ENCODE peak calls at places on chromosomes 11 and 22, in five cellular contexts. A is psoas muscle; B is CD8-positive, alpha-beta memory T cell; Z is cardiac muscle cell; J is left lung. Y is an unnamed sample.
A peak's percentile ranks its signal among the peaks of the same experiment; 100 is the strongest.

GRCh38 chr11:57421066-57421465 is 5.9 kb downstream of the SLC43A3 start:
- DNase-seq in A (no peak), B (no peak), J (no peak), Z (no peak), Y (no peak)

GRCh38 chr22:49659281-49659923 is 168.3 kb downstream of the BRD1 start:
- DNase-seq in B (no peak), Z (no peak), J (peak; percentile 63), A (no peak), Y (no peak)

GRCh38 chr11:83192846-83193245 is 666 bp upstream of the ANKRD42 start:
- DNase-seq in B (no peak), A (no peak), J (no peak), Z (no peak), Y (no peak)

GRCh38 chr11:1757861-1758610 is 5.7 kb downstream of the CTSD start:
- DNase-seq in Z (no peak), J (peak; percentile 86), A (peak; percentile 21), B (peak; percentile 31), Y (peak; percentile 70)

GRCh38 chr11:59173964-59174663 is 2.2 kb downstream of the DTX4 start:
- DNase-seq in Z (no peak), B (no peak), J (peak; percentile 81), A (no peak), Y (no peak)

GRCh38 chr11:118411523-118411922 is 10.1 kb downstream of the ATP5MG start:
- DNase-seq in Z (no peak), J (no peak), A (no peak), B (no peak), Y (no peak)

GRCh38 chr11:132588366-132588765 is 943.9 kb downstream of the OPCML start:
- DNase-seq in A (no peak), J (no peak), B (no peak), Z (no peak), Y (no peak)

GRCh38 chr11:76668362-76669155 is 2.0 kb downstream of the LRRC32 start:
- DNase-seq in J (peak; percentile 4), Z (no peak), B (no peak), A (no peak), Y (no peak)

GRCh38 chr11:11022126-11022730 is 164.4 kb upstream of the ZBED5 start:
- DNase-seq in Z (peak; percentile 28), J (no peak), A (no peak), B (no peak), Y (no peak)

GRCh38 chr11:14905104-14906033 is 13.3 kb upstream of the CYP2R1 start:
- DNase-seq in A (peak; percentile 25), J (peak; percentile 84), B (peak; percentile 69), Z (peak; percentile 38), Y (peak; percentile 66)

GRCh38 chr11:123801765-123802164 is 4.4 kb downstream of the OR6M1 start:
- DNase-seq in B (no peak), Z (no peak), A (no peak), J (no peak), Y (no peak)

GRCh38 chr22:45582236-45582954 is 79.7 kb downstream of the FBLN1 start:
- DNase-seq in A (no peak), Z (no peak), J (no peak), B (no peak), Y (no peak)

GRCh38 chr11:63534076-63534475 is 2.5 kb upstream of the PLAAT4 start:
- DNase-seq in A (no peak), J (no peak), B (no peak), Z (no peak), Y (no peak)

GRCh38 chr11:2561283-2562180 is 116.7 kb downstream of the KCNQ1 start:
- DNase-seq in B (no peak), Z (no peak), J (peak; percentile 68), A (peak; percentile 13), Y (no peak)

GRCh38 chr11:63564056-63564784 is 1.0 kb upstream of the PLAAT2 start:
- DNase-seq in J (no peak), B (no peak), A (no peak), Z (no peak), Y (no peak)

GRCh38 chr11:74325649-74326645 is 14.5 kb upstream of the P4HA3 start:
- DNase-seq in A (peak; percentile 85), J (no peak), Z (no peak), B (no peak), Y (no peak)

GRCh38 chr22:37893583-37893983 is 12.5 kb upstream of the MICALL1 start:
- DNase-seq in Z (no peak), J (no peak), A (no peak), B (no peak), Y (no peak)

GRCh38 chr22:37896939-37897338 is 9.2 kb upstream of the MICALL1 start:
- DNase-seq in Z (no peak), A (no peak), B (no peak), J (no peak), Y (no peak)

GRCh38 chr22:37892566-37893338 is 13.3 kb upstream of the MICALL1 start:
- DNase-seq in J (no peak), Z (no peak), A (no peak), B (no peak), Y (no peak)

GRCh38 chr22:37896181-37896592 is 9.9 kb upstream of the MICALL1 start:
- DNase-seq in J (no peak), A (no peak), B (peak; percentile 37), Z (no peak), Y (peak; percentile 39)

GRCh38 chr22:37894939-37895670 is 11.0 kb upstream of the MICALL1 start:
- DNase-seq in J (no peak), Z (peak; percentile 50), B (no peak), A (no peak), Y (no peak)
- H3K4me3 ChIP-seq in J (no peak overlapping the region), Z (no peak overlapping the region), B (no peak overlapping the region), A (no peak overlapping the region), Y (no peak overlapping the region)

GRCh38 chr11:19694796-19695345 is 17.8 kb upstream of the NAV2 start:
- DNase-seq in Z (no peak), B (no peak), A (no peak), J (no peak), Y (no peak)

GRCh38 chr11:19697721-19698121 is 14.9 kb upstream of the NAV2 start:
- DNase-seq in A (no peak), Z (peak; percentile 49), B (no peak), J (no peak), Y (no peak)

GRCh38 chr11:19698493-19699292 is 13.9 kb upstream of the NAV2 start:
- DNase-seq in J (no peak), A (peak; percentile 85), B (no peak), Z (no peak), Y (no peak)

GRCh38 chr11:19696904-19697303 is 15.7 kb upstream of the NAV2 start:
- DNase-seq in Z (no peak), B (no peak), J (no peak), A (no peak), Y (no peak)

DNA sequence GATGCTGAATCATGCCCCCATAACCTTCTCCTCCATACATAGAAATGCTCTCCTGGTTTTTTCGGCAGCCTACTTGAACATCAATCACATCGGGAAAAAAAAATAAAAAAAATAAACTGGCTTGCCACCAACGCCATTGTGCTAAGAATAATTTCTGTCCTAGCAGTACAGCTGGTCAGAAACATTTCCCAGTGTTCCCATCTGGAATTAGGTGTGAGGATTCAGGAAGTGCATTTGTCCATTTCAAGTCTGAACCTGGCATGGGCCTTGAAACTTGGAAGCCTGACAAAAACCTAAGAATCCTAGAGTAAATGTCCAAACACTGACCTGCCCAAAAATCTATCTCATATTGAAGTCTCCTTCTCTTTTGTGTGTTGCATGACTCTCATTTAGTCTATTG is 16.6 kb upstream of the NAV2 start:
- DNase-seq in Z (no peak), B (no peak), J (no peak), A (no peak), Y (no peak)
- H3K4me1 ChIP-seq in Z (peaks cover 7% of the 10 kb centered on the region), B (no peaks in the 10 kb centered on the region), J (no peaks in the 10 kb centered on the region), A (peaks cover 36% of the 10 kb centered on the region), Y (no peaks in the 10 kb centered on the region)

GRCh38 chr11:117201906-117202305 is 2.7 kb downstream of the TAGLN start:
- DNase-seq in B (no peak), J (peak; percentile 61), Z (no peak), A (no peak), Y (no peak)
- H3K4me3 ChIP-seq in B (no peak overlapping the region), J (peak overlapping the region; percentile 34), Z (no peak overlapping the region), A (peak overlapping the region; percentile 58), Y (no peak overlapping the region)

DNA sequence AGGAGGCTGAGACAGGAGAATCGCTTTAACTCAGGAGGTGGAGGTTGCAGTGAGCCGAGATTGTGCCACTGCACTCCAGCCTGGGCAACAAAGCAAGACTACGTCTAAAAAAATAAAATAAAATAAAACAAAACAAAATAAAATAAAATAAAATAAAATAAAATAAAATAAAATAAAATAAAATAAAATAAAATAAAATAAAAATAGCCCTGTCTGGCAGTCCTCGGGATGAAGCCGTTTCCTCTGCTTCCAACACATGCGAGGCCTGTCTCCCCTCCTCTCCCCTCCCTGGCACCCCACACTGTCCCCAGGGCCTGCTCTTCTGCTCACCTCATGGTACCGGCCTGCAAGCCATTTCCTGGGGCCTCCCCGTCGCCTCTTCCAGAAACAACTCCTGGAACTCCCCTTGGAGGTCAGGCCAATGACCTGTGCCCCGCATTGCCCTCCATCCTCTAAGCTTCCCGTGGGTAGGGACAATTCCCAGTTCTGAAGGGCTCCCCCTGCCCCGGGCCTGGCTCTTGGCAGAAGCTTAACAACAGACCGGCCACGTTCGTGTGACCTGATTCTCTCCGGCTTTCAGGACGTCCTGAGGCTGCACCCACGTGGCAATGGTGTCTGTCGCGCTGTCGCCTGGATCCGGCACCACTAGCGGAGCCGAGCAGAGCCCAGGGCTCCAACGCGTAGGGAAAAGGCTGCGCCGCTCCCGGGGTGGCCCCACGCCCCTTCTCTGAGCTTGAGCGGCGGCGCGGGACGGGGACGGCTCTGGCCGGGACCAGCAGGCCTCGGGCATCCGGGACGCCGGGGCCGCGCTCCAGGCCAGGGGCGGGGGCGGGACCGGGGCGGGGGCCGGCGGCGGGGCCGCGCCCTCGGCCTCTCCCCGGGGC is 456 bp upstream of the PARVB start:
- DNase-seq in Z (peak; percentile 65), J (peak; percentile 86), B (no peak), A (peak; percentile 69), Y (peak; percentile 53)
- H3K4me1 ChIP-seq in Z (peaks cover 5% of the 10 kb centered on the region), J (peaks cover 61% of the 10 kb centered on the region), B (peaks cover 17% of the 10 kb centered on the region), A (peaks cover 67% of the 10 kb centered on the region), Y (peaks cover 15% of the 10 kb centered on the region)

GRCh38 chr11:65182258-65183170 is 786 bp downstream of the CAPN1 start:
- DNase-seq in B (no peak), Z (peak; percentile 50), A (no peak), J (peak; percentile 87), Y (no peak)

GRCh38 chr11:65185166-65185565 is 3.4 kb downstream of the CAPN1 start:
- DNase-seq in Z (no peak), A (no peak), J (no peak), B (no peak), Y (no peak)

GRCh38 chr11:65183201-65183891 is 1.6 kb downstream of the CAPN1 start:
- DNase-seq in J (peak; percentile 76), B (no peak), Z (no peak), A (no peak), Y (no peak)

GRCh38 chr11:65185869-65186341 is 4.2 kb downstream of the CAPN1 start:
- DNase-seq in B (no peak), Z (no peak), A (no peak), J (peak; percentile 69), Y (no peak)

GRCh38 chr11:65184146-65184545 is 2.4 kb downstream of the CAPN1 start:
- DNase-seq in J (peak; percentile 76), A (no peak), B (no peak), Z (no peak), Y (no peak)
- H3K4me3 ChIP-seq in J (no peak overlapping the region), A (no peak overlapping the region), B (no peak overlapping the region), Z (no peak overlapping the region), Y (no peak overlapping the region)

GRCh38 chr22:37636949-37637273 is 2.6 kb upstream of the SH3BP1 start:
- DNase-seq in B (no peak), J (no peak), A (no peak), Z (no peak), Y (no peak)
- H3K4me1 ChIP-seq in B (peaks cover 80% of the 10 kb centered on the region), J (peaks cover 94% of the 10 kb centered on the region), A (peaks cover 21% of the 10 kb centered on the region), Z (peaks cover 32% of the 10 kb centered on the region), Y (peaks cover 82% of the 10 kb centered on the region)